ENCODE peak calls at places on chromosomes 11 and 22, in five cellular contexts. One of them, this sample, is unnamed.

GRCh38 chr11:12188548-12189317 is 78.3 kb downstream of the MICAL2 start:
- DNase-seq in caudate nucleus: no peak
- DNase-seq in activated T-helper 1 cell treated with anti-CD3 and anti-CD28 coated beads, Interleukin-12 subunit alpha, Interleukin-12 subunit beta, Interleukin-2, Interleukin-4 antibody, amounts not matched to agents 30 ng/mL and 10 ng/mL and 1 ng/mL, durations not matched to agents 14 hours and 24 hours and 36 hours: no peak
- DNase-seq in thoracic aorta: no peak
- DNase-seq in NCI-H774: no peak
- DNase-seq in this sample: no peak

GRCh38 chr22:50419116-50419515 is 55.7 kb downstream of the SBF1 start:
- DNase-seq in NCI-H774: no peak
- DNase-seq in thoracic aorta: no peak
- DNase-seq in caudate nucleus: no peak
- DNase-seq in activated T-helper 1 cell treated with anti-CD3 and anti-CD28 coated beads, Interleukin-12 subunit alpha, Interleukin-12 subunit beta, Interleukin-2, Interleukin-4 antibody, amounts not matched to agents 30 ng/mL and 10 ng/mL and 1 ng/mL, durations not matched to agents 14 hours and 24 hours and 36 hours: no peak
- DNase-seq in this sample: no peak

GRCh38 chr11:118260353-118260752 is 3.7 kb downstream of the MPZL2 start:
- DNase-seq in activated T-helper 1 cell treated with anti-CD3 and anti-CD28 coated beads, Interleukin-12 subunit alpha, Interleukin-12 subunit beta, Interleukin-2, Interleukin-4 antibody, amounts not matched to agents 30 ng/mL and 10 ng/mL and 1 ng/mL, durations not matched to agents 14 hours and 24 hours and 36 hours: no peak
- DNase-seq in caudate nucleus: no peak
- DNase-seq in thoracic aorta: no peak
- DNase-seq in NCI-H774: no peak
- DNase-seq in this sample: no peak

GRCh38 chr22:35348026-35348590 is 32.8 kb upstream of the HMOX1 start:
- DNase-seq in caudate nucleus: no peak
- DNase-seq in thoracic aorta: no peak
- DNase-seq in NCI-H774: no peak
- DNase-seq in activated T-helper 1 cell treated with anti-CD3 and anti-CD28 coated beads, Interleukin-12 subunit alpha, Interleukin-12 subunit beta, Interleukin-2, Interleukin-4 antibody, amounts not matched to agents 30 ng/mL and 10 ng/mL and 1 ng/mL, durations not matched to agents 14 hours and 24 hours and 36 hours: no peak
- DNase-seq in this sample: no peak

GRCh38 chr11:75199412-75199955 is 41.1 kb upstream of the TPBGL start:
- DNase-seq in thoracic aorta: no peak
- DNase-seq in caudate nucleus: no peak
- DNase-seq in NCI-H774: no peak
- DNase-seq in activated T-helper 1 cell treated with anti-CD3 and anti-CD28 coated beads, Interleukin-12 subunit alpha, Interleukin-12 subunit beta, Interleukin-2, Interleukin-4 antibody, amounts not matched to agents 30 ng/mL and 10 ng/mL and 1 ng/mL, durations not matched to agents 14 hours and 24 hours and 36 hours: no peak
- DNase-seq in this sample: no peak

GRCh38 chr11:118290923-118291322 is 13.6 kb upstream of the CD3E start:
- DNase-seq in NCI-H774: no peak
- DNase-seq in activated T-helper 1 cell treated with anti-CD3 and anti-CD28 coated beads, Interleukin-12 subunit alpha, Interleukin-12 subunit beta, Interleukin-2, Interleukin-4 antibody, amounts not matched to agents 30 ng/mL and 10 ng/mL and 1 ng/mL, durations not matched to agents 14 hours and 24 hours and 36 hours: peak
- DNase-seq in caudate nucleus: no peak
- DNase-seq in thoracic aorta: no peak
- DNase-seq in this sample: peak

GRCh38 chr11:95698939-95699562 is 90.5 kb downstream of the FAM76B start:
- DNase-seq in caudate nucleus: no peak
- DNase-seq in activated T-helper 1 cell treated with anti-CD3 and anti-CD28 coated beads, Interleukin-12 subunit alpha, Interleukin-12 subunit beta, Interleukin-2, Interleukin-4 antibody, amounts not matched to agents 30 ng/mL and 10 ng/mL and 1 ng/mL, durations not matched to agents 14 hours and 24 hours and 36 hours: no peak
- DNase-seq in NCI-H774: no peak
- DNase-seq in thoracic aorta: no peak
- DNase-seq in this sample: no peak

GRCh38 chr11:43686207-43686606 is 5.7 kb downstream of the HSD17B12 start:
- DNase-seq in thoracic aorta: no peak
- DNase-seq in caudate nucleus: no peak
- DNase-seq in activated T-helper 1 cell treated with anti-CD3 and anti-CD28 coated beads, Interleukin-12 subunit alpha, Interleukin-12 subunit beta, Interleukin-2, Interleukin-4 antibody, amounts not matched to agents 30 ng/mL and 10 ng/mL and 1 ng/mL, durations not matched to agents 14 hours and 24 hours and 36 hours: no peak
- DNase-seq in NCI-H774: no peak
- DNase-seq in this sample: no peak

GRCh38 chr11:8839957-8840945 is 70.7 kb upstream of the AKIP1 start:
- DNase-seq in activated T-helper 1 cell treated with anti-CD3 and anti-CD28 coated beads, Interleukin-12 subunit alpha, Interleukin-12 subunit beta, Interleukin-2, Interleukin-4 antibody, amounts not matched to agents 30 ng/mL and 10 ng/mL and 1 ng/mL, durations not matched to agents 14 hours and 24 hours and 36 hours: no peak
- DNase-seq in NCI-H774: peak
- DNase-seq in caudate nucleus: peak
- DNase-seq in thoracic aorta: no peak
- DNase-seq in this sample: no peak

GRCh38 chr11:60985501-60985900 is 14.0 kb downstream of the CD6 start:
- DNase-seq in caudate nucleus: no peak
- DNase-seq in thoracic aorta: no peak
- DNase-seq in NCI-H774: no peak
- DNase-seq in activated T-helper 1 cell treated with anti-CD3 and anti-CD28 coated beads, Interleukin-12 subunit alpha, Interleukin-12 subunit beta, Interleukin-2, Interleukin-4 antibody, amounts not matched to agents 30 ng/mL and 10 ng/mL and 1 ng/mL, durations not matched to agents 14 hours and 24 hours and 36 hours: no peak
- DNase-seq in this sample: no peak

GRCh38 chr11:12683857-12684256 is 9.6 kb downstream of the TEAD1 start:
- DNase-seq in activated T-helper 1 cell treated with anti-CD3 and anti-CD28 coated beads, Interleukin-12 subunit alpha, Interleukin-12 subunit beta, Interleukin-2, Interleukin-4 antibody, amounts not matched to agents 30 ng/mL and 10 ng/mL and 1 ng/mL, durations not matched to agents 14 hours and 24 hours and 36 hours: no peak
- DNase-seq in thoracic aorta: no peak
- DNase-seq in NCI-H774: no peak
- DNase-seq in caudate nucleus: no peak
- DNase-seq in this sample: no peak

GRCh38 chr11:69915151-69915500 is 95.9 kb upstream of the FGF3 start:
- DNase-seq in activated T-helper 1 cell treated with anti-CD3 and anti-CD28 coated beads, Interleukin-12 subunit alpha, Interleukin-12 subunit beta, Interleukin-2, Interleukin-4 antibody, amounts not matched to agents 30 ng/mL and 10 ng/mL and 1 ng/mL, durations not matched to agents 14 hours and 24 hours and 36 hours: no peak
- DNase-seq in thoracic aorta: no peak
- DNase-seq in NCI-H774: no peak
- DNase-seq in caudate nucleus: no peak
- DNase-seq in this sample: no peak